ENCODE peak calls at places on chromosomes 5 and 9, in seven cellular contexts. G, B, V, C, M, D and W are unnamed samples.

GRCh38 chr9:2464624-2465023 is 157.0 kb upstream of the VLDLR start:
- DNase-seq in M (no peak), D (no peak), V (no peak), G (no peak), B (no peak), C (no peak), W (no peak)

GRCh38 chr5:159937580-159937979 is 21.3 kb downstream of the ADRA1B start:
- DNase-seq in C (no peak), G (no peak), D (no peak), V (no peak), B (no peak), M (no peak), W (no peak)

GRCh38 chr9:79170643-79171042 is 401.1 kb upstream of the TLE4 start:
- DNase-seq in G (no peak), D (no peak), B (no peak), C (no peak), V (no peak), M (no peak), W (no peak)

GRCh38 chr5:178330791-178331404 is 98.3 kb upstream of the PHYKPL start:
- DNase-seq in C (no peak), G (no peak), M (no peak), V (no peak), D (no peak), B (no peak), W (no peak)

GRCh38 chr9:129267141-129267540 is 89.1 kb upstream of the IER5L start:
- DNase-seq in D (no peak), M (no peak), G (no peak), V (no peak), B (no peak), C (no peak), W (no peak)

GRCh38 chr5:81326554-81326953 is 25.2 kb downstream of the ZCCHC9 start:
- DNase-seq in D (no peak), B (no peak), C (no peak), M (no peak), V (no peak), G (no peak), W (no peak)

GRCh38 chr5:36569456-36569855 is 37.0 kb upstream of the SLC1A3 start:
- DNase-seq in G (no peak), D (no peak), C (no peak), V (no peak), B (no peak), M (no peak), W (no peak)

GRCh38 chr9:81266674-81267073 is 422.7 kb downstream of the TLE1 start:
- DNase-seq in C (no peak), D (no peak), V (no peak), B (no peak), M (no peak), G (no peak), W (no peak)

GRCh38 chr5:177327539-177328522 is 16.1 kb upstream of the MXD3 start:
- DNase-seq in G (no peak), V (no peak), C (no peak), D (no peak), B (no peak), M (no peak), W (no peak)

GRCh38 chr9:132546148-132547051 is 36.0 kb upstream of the BARHL1 start:
- DNase-seq in V (no peak), D (no peak), B (no peak), C (no peak), M (no peak), G (no peak), W (no peak)

GRCh38 chr9:77616191-77616590 is 31.9 kb downstream of the GNA14 start:
- DNase-seq in D (no peak), C (no peak), M (no peak), G (no peak), V (peak; percentile 41), B (no peak), W (no peak)

GRCh38 chr5:78129632-78130031 is 164.9 kb downstream of the AP3B1 start:
- DNase-seq in C (no peak), M (no peak), D (no peak), V (no peak), G (no peak), B (no peak), W (no peak)

GRCh38 chr5:127894461-127894860 is 189.1 kb upstream of the SLC12A2 start:
- DNase-seq in D (no peak), V (no peak), C (no peak), B (no peak), G (no peak), M (no peak), W (no peak)

GRCh38 chr5:68419637-68420452 is 204.3 kb downstream of the PIK3R1 start:
- DNase-seq in C (no peak), M (no peak), G (no peak), B (peak; percentile 21), D (no peak), V (no peak), W (no peak)

GRCh38 chr9:20526500-20527319 is 95.6 kb downstream of the MLLT3 start:
- DNase-seq in B (no peak), M (no peak), G (no peak), C (no peak), D (no peak), V (no peak), W (no peak)

GRCh38 chr9:112558978-112559377 is 72.4 kb downstream of the KIAA1958 start:
- DNase-seq in D (no peak), C (no peak), V (no peak), M (no peak), G (no peak), B (no peak), W (no peak)

GRCh38 chr5:161846731-161847130 is 1.2 kb upstream of the GABRA1 start:
- DNase-seq in C (no peak), D (no peak), B (no peak), V (no peak), G (no peak), M (no peak), W (no peak)

GRCh38 chr9:111525056-111525977 is at the start of gene ZNF483:
- DNase-seq in G (peak; percentile 64), C (peak; percentile 87), B (peak; percentile 50), V (peak; percentile 82), M (peak; percentile 58), D (peak; percentile 20), W (peak; percentile 69)

GRCh38 chr5:140345919-140346347 is 470 bp downstream of the HBEGF start:
- DNase-seq in M (no peak), D (no peak), B (no peak), G (no peak), C (no peak), V (no peak), W (no peak)

GRCh38 chr9:69797680-69798079 is 22.9 kb upstream of the CFAP95 start:
- DNase-seq in M (no peak), C (no peak), B (no peak), G (no peak), V (peak; percentile 46), D (no peak), W (no peak)

GRCh38 chr5:87844449-87844848 is 424.2 kb downstream of the TMEM161B start:
- DNase-seq in V (no peak), B (no peak), D (no peak), G (no peak), M (no peak), C (no peak), W (no peak)

GRCh38 chr9:110340306-110340705 is 2.6 kb upstream of the TXNDC8 start:
- DNase-seq in D (no peak), C (no peak), B (no peak), G (no peak), V (no peak), M (no peak), W (no peak)

GRCh38 chr9:37209431-37210386 is 89.3 kb downstream of the ZCCHC7 start:
- DNase-seq in V (peak; percentile 28), M (no peak), D (no peak), C (no peak), G (no peak), B (no peak), W (no peak)

GRCh38 chr5:180818275-180818674 is 15.7 kb upstream of the MGAT1 start:
- DNase-seq in C (no peak), M (no peak), D (no peak), G (no peak), V (no peak), B (no peak), W (no peak)

GRCh38 chr9:117718085-117718484 is 13.9 kb downstream of the TLR4 start:
- DNase-seq in M (no peak), C (no peak), D (peak; percentile 35), B (no peak), G (no peak), V (no peak), W (no peak)

GRCh38 chr5:16943846-16944675 is 8.0 kb upstream of the MYO10 start:
- DNase-seq in G (no peak), C (no peak), D (no peak), B (no peak), M (no peak), V (no peak), W (no peak)

GRCh38 chr9:73157811-73158210 is 6.1 kb downstream of the ANXA1 start:
- DNase-seq in B (no peak), V (no peak), D (no peak), G (no peak), M (no peak), C (no peak), W (no peak)